ENCODE peak calls at places on chromosomes 2 and 18, in eight cellular contexts. Y is K562, Q is Peyer's patch, H is body of pancreas, Z is spleen, A is stomach, B is gastrocnemius medialis, P is A549. T is an unnamed sample.

GRCh38 chr2:35503738-35504160 is 851.8 kb upstream of the CRIM1 start:
- DNase-seq in Y (no peak), B (no peak), Z (no peak), Q (no peak), A (no peak), P (no peak), H (no peak), T (no peak)

GRCh38 chr2:69773201-69773600 is 31.3 kb downstream of the ANXA4 start:
- DNase-seq in B (peak; percentile 7), H (no peak), Z (no peak), A (no peak), Q (no peak), Y (no peak), P (peak; percentile 49), T (no peak)

GRCh38 chr2:239942090-239942489 is 83.1 kb downstream of the NDUFA10 start:
- DNase-seq in P (no peak), H (peak; percentile 3), A (no peak), Z (peak; percentile 71), Y (no peak), Q (no peak), B (no peak), T (no peak)

GRCh38 chr2:26245231-26245732 is 543 bp downstream of the HADHB start:
- DNase-seq in B (peak; percentile 24), Y (peak; percentile 61), A (peak; percentile 36), Q (peak; percentile 79), Z (peak; percentile 87), H (peak; percentile 52), P (peak; percentile 21), T (no peak)

GRCh38 chr2:239169311-239170048 is 231.3 kb downstream of the HDAC4 start:
- DNase-seq in A (no peak), Y (no peak), P (no peak), Q (peak; percentile 43), H (no peak), B (no peak), Z (peak; percentile 45), T (no peak)

GRCh38 chr18:67265464-67266245 is 250.9 kb downstream of the DSEL start:
- DNase-seq in P (no peak), Q (no peak), Z (no peak), B (no peak), H (no peak), Y (no peak), A (no peak), T (no peak)

GRCh38 chr2:26161926-26162325 is 11.0 kb upstream of the GAREM2 start:
- DNase-seq in Y (no peak), A (no peak), Z (no peak), Q (peak; percentile 18), P (no peak), H (no peak), B (no peak), T (no peak)

GRCh38 chr2:234995332-234996007 is 43.7 kb downstream of the SH3BP4 start:
- DNase-seq in H (peak; percentile 53), A (no peak), Y (no peak), Q (no peak), P (no peak), Z (no peak), B (no peak), T (no peak)

GRCh38 chr2:190069936-190070696 is 7.6 kb upstream of the MSTN start:
- DNase-seq in A (peak; percentile 68), P (peak; percentile 7), B (no peak), H (peak; percentile 67), Z (no peak), Q (no peak), Y (peak; percentile 58), T (no peak)

GRCh38 chr2:159226059-159226461 is 60.4 kb downstream of the WDSUB1 start:
- DNase-seq in Z (no peak), Q (no peak), Y (peak; percentile 67), A (peak; percentile 31), H (peak; percentile 35), B (no peak), P (peak; percentile 11), T (no peak)

GRCh38 chr2:7625392-7626138 is 708.4 kb downstream of the RNF144A start:
- DNase-seq in A (no peak), P (no peak), Y (no peak), H (no peak), Q (no peak), B (no peak), Z (no peak), T (no peak)

GRCh38 chr2:88880441-88880953 is 189.0 kb downstream of the RPIA start:
- DNase-seq in H (peak; percentile 50), Q (peak; percentile 67), P (peak; percentile 43), A (no peak), Z (no peak), B (no peak), Y (peak; percentile 65), T (no peak)

GRCh38 chr2:145930318-145930717 is 1410.4 kb upstream of the ZEB2 start:
- DNase-seq in Y (no peak), B (no peak), H (no peak), A (no peak), P (no peak), Z (no peak), Q (no peak), T (no peak)

GRCh38 chr2:173818285-173818684 is 146.9 kb downstream of the SP3 start:
- DNase-seq in H (no peak), Y (no peak), B (no peak), P (no peak), Q (no peak), A (no peak), Z (no peak), T (no peak)

GRCh38 chr2:99559075-99559662 is 69.4 kb upstream of the REV1 start:
- DNase-seq in H (peak; percentile 88), A (peak; percentile 88), Q (peak; percentile 95), B (peak; percentile 52), P (peak; percentile 67), Y (peak; percentile 86), Z (peak; percentile 96), T (peak; percentile 92)

GRCh38 chr2:171160630-171161424 is at the start of gene TLK1:
- DNase-seq in Q (peak; percentile 90), H (peak; percentile 83), B (peak; percentile 71), A (peak; percentile 77), P (peak; percentile 77), Z (peak; percentile 96), Y (peak; percentile 91), T (peak; percentile 77)

DNA sequence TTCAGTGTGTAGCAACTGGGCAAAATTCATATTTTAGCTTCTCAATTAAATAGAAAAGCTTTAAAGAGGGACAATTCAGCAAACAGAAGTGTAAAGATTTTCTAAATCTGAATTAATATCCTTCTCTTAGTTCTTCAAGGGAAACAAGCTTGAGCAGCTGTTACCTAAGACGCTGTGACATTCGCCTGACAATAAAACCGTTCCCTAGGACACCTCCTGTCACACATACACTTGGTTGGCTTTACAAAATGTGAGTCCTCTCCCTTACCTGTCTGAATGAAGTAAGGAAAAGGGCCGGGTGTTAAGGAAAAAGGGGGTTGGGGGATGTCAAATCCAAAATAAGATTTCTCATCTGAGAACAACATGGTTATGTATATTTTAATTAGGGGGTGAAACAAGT is 2.1 kb downstream of the SERTAD2 start:
- DNase-seq in P (no peak), B (no peak), H (no peak), Y (peak; percentile 32), Q (no peak), Z (no peak), A (no peak), T (no peak)
- H3K4me1 ChIP-seq in P (peaks cover 68% of the 10 kb centered on the region), B (peaks cover 58% of the 10 kb centered on the region), H (peaks cover 60% of the 10 kb centered on the region), Y (peaks cover 51% of the 10 kb centered on the region), Q (peaks cover 41% of the 10 kb centered on the region), Z (peaks cover 73% of the 10 kb centered on the region), A (peaks cover 36% of the 10 kb centered on the region), T (peaks cover 51% of the 10 kb centered on the region)

DNA sequence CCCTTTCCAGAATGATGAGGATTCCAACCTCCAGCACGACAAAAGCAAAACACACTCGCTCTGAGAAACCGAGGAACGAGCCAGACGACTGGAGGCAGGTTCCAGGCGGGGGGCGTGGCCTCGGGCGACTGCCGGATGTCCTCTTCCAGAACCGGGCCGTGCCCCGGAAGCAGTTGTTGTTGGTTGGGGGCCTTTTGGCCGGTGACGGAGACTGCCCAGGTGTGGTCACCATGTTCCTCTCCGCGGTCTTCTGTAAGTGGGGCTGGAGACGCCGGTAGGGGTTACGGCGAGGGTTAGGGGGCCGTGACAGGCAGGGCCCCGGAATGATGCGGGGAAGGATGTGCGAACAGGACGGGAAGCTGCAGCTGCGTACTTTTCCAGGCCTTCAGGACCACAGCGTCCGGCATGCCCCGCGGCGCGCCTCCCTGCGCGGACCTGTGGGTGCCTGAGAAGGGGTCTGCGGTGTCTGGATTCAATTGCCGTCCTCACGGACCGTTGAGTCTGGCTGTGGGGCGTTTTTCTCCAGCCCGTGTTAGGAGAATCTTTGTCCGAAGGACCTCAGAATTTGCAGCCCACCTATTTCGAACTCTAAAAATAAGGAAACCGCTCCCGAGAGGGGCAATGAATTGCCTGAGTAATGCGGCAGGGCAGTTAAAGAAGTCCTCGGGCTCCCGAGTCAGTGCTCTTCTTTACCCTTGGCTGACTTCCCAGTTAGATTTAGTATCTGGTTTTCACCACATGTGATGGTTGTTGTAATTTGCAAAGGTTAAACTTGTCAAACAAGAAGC is at the start of gene MRPL33:
- DNase-seq in P (peak; percentile 99), Q (peak; percentile 97), Y (peak; percentile 96), B (peak; percentile 92), A (peak; percentile 97), Z (peak; percentile 96), H (peak; percentile 98), T (peak; percentile 97)
- TF ChIP-seq POLR2A in P (peak; percentile 74), Q (peak; percentile 50), Y (peak; percentile 96), B (peak; percentile 87), A (peak; percentile 60), Z (no peak), H (peak; percentile 90), T (peak; percentile 61)

DNA sequence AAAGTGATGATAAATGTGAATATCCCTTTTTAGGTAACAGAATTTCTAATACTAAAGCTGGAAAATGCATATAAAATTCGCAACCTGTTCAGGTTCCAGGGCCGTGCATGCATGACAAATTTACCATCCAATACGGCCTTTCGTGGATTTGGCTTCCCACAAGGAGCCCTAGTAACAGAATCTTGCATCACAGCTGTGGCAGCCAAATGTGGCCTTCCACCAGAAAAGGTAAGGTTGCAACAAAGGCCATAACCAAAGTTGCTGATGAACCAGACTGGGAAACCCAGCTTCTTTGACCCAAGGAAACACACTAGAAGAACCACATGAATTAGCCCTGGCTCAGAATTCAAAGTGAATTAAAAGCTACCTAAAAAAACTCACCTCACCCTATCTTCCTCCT is 49.6 kb upstream of the BZW1 start:
- DNase-seq in Y (no peak), A (no peak), Z (no peak), P (no peak), H (no peak), B (no peak), Q (no peak), T (no peak)
- H3K4me1 ChIP-seq in Y (peaks cover 2% of the 10 kb centered on the region), A (peaks cover 4% of the 10 kb centered on the region), Z (no peaks in the 10 kb centered on the region), P (peaks cover 80% of the 10 kb centered on the region), H (no peaks in the 10 kb centered on the region), B (peaks cover 23% of the 10 kb centered on the region), Q (peaks cover 11% of the 10 kb centered on the region), T (peaks cover 13% of the 10 kb centered on the region)

GRCh38 chr18:3246636-3247242 is 862 bp upstream of the MYL12A start:
- DNase-seq in P (no peak), Q (peak; percentile 62), B (peak; percentile 32), A (no peak), Y (peak; percentile 89), H (peak; percentile 51), Z (peak; percentile 80), T (peak; percentile 51)

GRCh38 chr18:3250237-3251107 is 2.9 kb downstream of the MYL12A start:
- DNase-seq in A (no peak), P (no peak), Q (no peak), B (no peak), H (no peak), Z (no peak), Y (no peak), T (no peak)

GRCh38 chr18:3247243-3248061 is at the start of gene MYL12A:
- DNase-seq in Q (peak; percentile 99), H (peak; percentile 99), Y (peak; percentile 100), B (peak; percentile 97), A (peak; percentile 98), P (peak; percentile 67), Z (peak; percentile 99), T (peak; percentile 100)

GRCh38 chr18:3248062-3248669 is 565 bp downstream of the MYL12A start:
- DNase-seq in Z (no peak), B (peak; percentile 55), P (no peak), A (no peak), H (no peak), Y (no peak), Q (no peak), T (no peak)

GRCh38 chr18:3248670-3249359 is 1.2 kb downstream of the MYL12A start:
- DNase-seq in Q (peak; percentile 73), P (no peak), B (peak; percentile 38), A (no peak), Y (peak; percentile 82), Z (no peak), H (peak; percentile 51), T (no peak)
- TF ChIP-seq POLR2A in Q (peak; percentile 32), P (no peak), B (peak; percentile 68), A (no peak), Y (no peak), Z (no peak), H (peak; percentile 49), T (no peak)

T was measured in heart left ventricle.